ENCODE peak calls at places on chromosome 11, in four cellular contexts. F is RWPE2, R is heart left ventricle, X is breast epithelium. O is an unnamed sample.

GRCh38 chr11:8296872-8297271 is 33.2 kb upstream of the LMO1 start:
- DNase-seq in F (no peak), X (no peak), R (no peak), O (no peak)

GRCh38 chr11:46352063-46352841 is 5.0 kb downstream of the DGKZ start:
- DNase-seq in F (no peak), X (no peak), R (peak; percentile 82), O (peak; percentile 88)

GRCh38 chr11:78551066-78551465 is 23.6 kb downstream of the NARS2 start:
- DNase-seq in X (no peak), R (no peak), F (no peak), O (no peak)

GRCh38 chr11:102240502-102240901 is 76.8 kb upstream of the BIRC3 start:
- DNase-seq in X (no peak), F (no peak), R (no peak), O (no peak)

GRCh38 chr11:35144103-35144741 is 5.3 kb downstream of the CD44 start:
- DNase-seq in X (no peak), F (no peak), R (no peak), O (no peak)

GRCh38 chr11:9250139-9250582 is 15.0 kb downstream of the DENND5A start:
- DNase-seq in X (no peak), F (no peak), R (no peak), O (no peak)

GRCh38 chr11:29173660-29174062 is 843.2 kb downstream of the KCNA4 start:
- DNase-seq in R (no peak), X (no peak), F (no peak), O (no peak)

GRCh38 chr11:60485987-60486386 is 6.6 kb upstream of the MS4A12 start:
- DNase-seq in X (no peak), R (no peak), F (no peak), O (no peak)

DNA sequence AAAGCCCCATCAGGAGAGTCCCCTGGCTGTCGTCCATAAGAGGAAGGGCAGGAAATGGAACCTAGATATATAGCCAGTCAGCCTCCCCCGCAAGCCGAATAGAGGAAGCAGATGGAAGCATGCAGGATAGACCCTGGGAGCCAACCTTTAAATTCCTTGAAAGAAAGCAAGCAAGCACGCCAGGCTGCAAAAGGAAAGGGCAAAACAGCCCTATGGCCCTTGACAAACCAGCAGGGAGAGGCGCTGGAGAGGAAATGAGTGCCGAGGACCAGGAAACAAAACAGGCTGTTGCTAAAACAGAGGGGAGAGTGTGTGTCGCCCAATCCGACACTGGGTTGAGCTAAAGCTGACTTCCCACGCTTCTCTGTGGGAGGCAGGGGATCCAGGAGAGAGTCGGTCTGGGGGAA is 203.5 kb upstream of the MTNR1B start:
- DNase-seq in R (no peak), X (no peak), F (no peak), O (peak; percentile 33)
- H3K4me3 ChIP-seq in R (no peak overlapping the region), X (peak overlapping the region; percentile 34), F (no peak overlapping the region), O (no peak overlapping the region)

DNA sequence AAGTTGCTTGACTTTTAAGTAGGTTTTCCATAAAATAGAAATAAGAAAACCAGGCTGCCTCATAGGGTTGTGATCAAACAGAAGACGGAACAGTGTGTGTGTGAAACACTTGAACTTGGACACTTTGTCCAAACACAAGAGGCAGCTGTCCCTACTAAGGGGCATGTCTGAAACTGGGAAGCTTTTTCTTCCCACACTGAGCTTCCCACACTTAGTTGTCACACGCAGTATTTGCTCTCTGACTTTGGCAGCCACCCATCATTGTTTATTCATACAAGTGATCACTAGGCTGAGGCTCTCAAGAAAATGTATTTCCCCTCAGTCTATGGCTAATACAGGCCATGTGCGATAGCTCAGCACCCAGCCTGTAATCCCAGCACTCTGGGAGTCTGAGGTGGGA is 1.2 kb upstream of the C11orf91 start:
- DNase-seq in F (no peak), R (no peak), X (no peak), O (no peak)
- H3K27ac ChIP-seq in F (peak overlapping the region; percentile 100), R (peak overlapping the region; percentile 61), X (peak overlapping the region; percentile 88), O (peak overlapping the region; percentile 80)

GRCh38 chr11:2270322-2271076 is at the start of gene ASCL2:
- DNase-seq in F (peak; percentile 54), X (peak; percentile 44), R (no peak), O (peak; percentile 85)
- H3K4me3 ChIP-seq in F (peak within 1 kb of the TSS; percentile 42), X (peak within 1 kb of the TSS; percentile 64), R (peak within 1 kb of the TSS; percentile 17), O (peak within 1 kb of the TSS; percentile 52)

DNA sequence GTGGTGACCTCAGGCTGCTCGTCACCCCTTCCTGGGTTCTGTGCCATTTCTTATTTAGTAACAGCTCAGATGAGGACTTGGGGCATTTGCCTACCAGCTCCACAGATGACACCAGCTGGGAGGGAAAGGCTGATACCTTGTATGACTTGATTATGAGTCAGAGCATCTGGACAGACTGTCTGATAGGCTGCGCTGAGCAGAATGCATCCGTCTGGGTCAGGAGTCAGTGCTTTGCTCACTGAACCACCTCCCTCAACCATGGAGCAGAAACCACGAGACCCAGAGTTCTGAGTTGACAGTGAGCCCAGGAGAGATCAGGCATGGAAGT is 6.8 kb downstream of the ST14 start:
- DNase-seq in X (no peak), F (peak; percentile 86), R (peak; percentile 54), O (no peak)
- H3K27ac ChIP-seq in X (peak overlapping the region; percentile 50), F (peak overlapping the region; percentile 42), R (no peak overlapping the region), O (peak overlapping the region; percentile 58)

O was measured in left lung.